ENCODE peak calls at places on chromosomes 7 and 10, in nine cellular contexts. D is thoracic aorta; Q is hypothalamus; L is GF-D8; W is stimulated activated effector memory CD8-positive, alpha-beta T cell treated with anti-CD3 and anti-CD28 coated beads, Interleukin-12 subunit alpha, Interleukin-12 subunit beta, amount 100 ng/mL, for 72 hours; Z is T-helper 1 cell; C is iris pigment epithelial cell; K is bronchial epithelial cell; X is endothelial cell. I is an unnamed sample.

GRCh38 chr10:30219977-30220751 is 128.9 kb downstream of the MTPAP start:
- DNase-seq in L (peak), X (peak), Q (no peak), D (no peak), C (peak), W (no peak), K (peak), Z (no peak), I (no peak)

GRCh38 chr7:101390901-101391301 is 28.2 kb downstream of the COL26A1 start:
- DNase-seq in X (peak), L (peak), Q (no peak), W (peak), K (no peak), C (peak), D (no peak), Z (peak), I (peak)

GRCh38 chr7:141698247-141699015 is 3.5 kb downstream of the DENND11 start:
- DNase-seq in X (no peak), Q (no peak), C (no peak), Z (no peak), K (no peak), L (peak), D (no peak), W (no peak), I (no peak)

GRCh38 chr7:28382146-28382545 is 30.2 kb upstream of the CREB5 start:
- DNase-seq in Z (no peak), D (no peak), Q (no peak), L (no peak), W (no peak), C (no peak), K (no peak), X (no peak), I (no peak)

GRCh38 chr7:101693498-101694091 is 64.5 kb upstream of the MYL10 start:
- DNase-seq in Q (no peak), W (no peak), L (no peak), D (no peak), X (no peak), K (no peak), C (no peak), Z (no peak), I (no peak)

GRCh38 chr10:86556933-86557649 is 35.5 kb upstream of the WAPL start:
- DNase-seq in K (no peak), D (no peak), Q (no peak), Z (no peak), C (no peak), L (no peak), X (no peak), W (no peak), I (no peak)

GRCh38 chr10:92822964-92823363 is 25.4 kb upstream of the EXOC6 start:
- DNase-seq in K (no peak), X (no peak), L (peak), Q (no peak), D (no peak), C (peak), Z (no peak), W (no peak), I (no peak)

GRCh38 chr7:2968176-2968575 is 75.5 kb downstream of the CARD11 start:
- DNase-seq in W (no peak), X (no peak), Z (no peak), L (no peak), D (no peak), C (no peak), K (no peak), Q (no peak), I (no peak)

GRCh38 chr7:27123477-27124053 is 7.0 kb downstream of the HOXA4 start:
- DNase-seq in Q (no peak), W (no peak), D (no peak), L (no peak), X (no peak), K (no peak), C (no peak), Z (no peak), I (no peak)

GRCh38 chr10:121788717-121789116 is 139.1 kb downstream of the ATE1 start:
- DNase-seq in Z (no peak), D (no peak), C (no peak), X (no peak), K (no peak), Q (no peak), W (no peak), L (no peak), I (no peak)

GRCh38 chr10:17200885-17201164 is 647 bp downstream of the TRDMT1 start:
- DNase-seq in X (no peak), L (peak), Z (peak), Q (peak), K (peak), W (no peak), C (peak), D (no peak), I (peak)

GRCh38 chr10:73888514-73888913 is 14.2 kb upstream of the CAMK2G start:
- DNase-seq in D (no peak), L (no peak), K (peak), X (no peak), C (no peak), W (no peak), Q (no peak), Z (no peak), I (no peak)

GRCh38 chr7:75066521-75066920 is 7.1 kb downstream of the RCC1L start:
- DNase-seq in Z (no peak), X (no peak), D (no peak), Q (no peak), C (no peak), L (no peak), K (no peak), W (no peak), I (no peak)

GRCh38 chr7:85851571-85852193 is 664.8 kb upstream of the SEMA3D start:
- DNase-seq in W (no peak), D (no peak), C (peak), L (peak), Q (no peak), Z (no peak), X (no peak), K (peak), I (no peak)

I was measured in stimulated activated naive CD4-positive, alpha-beta T cell.